ENCODE peak calls at places on chromosomes 7 and 10, in nine cellular contexts. Y is lower lobe of right lung; S is astrocyte of the cerebellum; V is NCI-H345; E is AG08395; U is EL; A is NCI-H1105 treated with DMSO at 0.1 percent for 48 hours; M is NCI-H524; P is activated CD4-positive, alpha-beta T cell treated with anti-CD3 and anti-CD28 coated beads for 48 hours. T is an unnamed sample.

GRCh38 chr10:100516847-100517246 is 2.8 kb downstream of the SEC31B start:
- DNase-seq in Y (no peak), S (no peak), V (no peak), E (no peak), U (peak), A (no peak), M (no peak), P (no peak), T (no peak)

GRCh38 chr10:92242910-92243671 is 47.8 kb downstream of the CPEB3 start:
- DNase-seq in Y (peak), S (peak), V (peak), E (peak), U (no peak), A (peak), M (peak), P (peak), T (peak)

GRCh38 chr7:47327698-47328391 is 254.1 kb downstream of the TNS3 start:
- DNase-seq in Y (peak), S (peak), V (no peak), E (peak), U (peak), A (no peak), M (peak), P (no peak), T (peak)

GRCh38 chr10:24575462-24576002 is 148.2 kb downstream of the ARHGAP21 start:
- DNase-seq in Y (no peak), S (no peak), V (no peak), E (no peak), U (no peak), A (no peak), M (no peak), P (no peak), T (no peak)

GRCh38 chr10:73577788-73578187 is 13.4 kb downstream of the USP54 start:
- DNase-seq in Y (peak), S (peak), V (no peak), E (peak), U (no peak), A (no peak), M (no peak), P (no peak), T (no peak)

GRCh38 chr7:4845740-4846142 is 16.1 kb downstream of the PAPOLB start:
- DNase-seq in Y (no peak), S (no peak), V (no peak), E (peak), U (no peak), A (peak), M (peak), P (no peak), T (no peak)

GRCh38 chr7:7798510-7798909 is 80.1 kb upstream of the RPA3 start:
- DNase-seq in Y (no peak), S (no peak), V (no peak), E (no peak), U (no peak), A (peak), M (no peak), P (no peak), T (no peak)

GRCh38 chr7:70647801-70648491 is 484.0 kb upstream of the GALNT17 start:
- DNase-seq in Y (no peak), S (peak), V (no peak), E (peak), U (peak), A (no peak), M (no peak), P (peak), T (no peak)

GRCh38 chr10:20146004-20146403 is 329.8 kb downstream of the PLXDC2 start:
- DNase-seq in Y (no peak), S (no peak), V (no peak), E (no peak), U (no peak), A (no peak), M (no peak), P (no peak), T (no peak)

GRCh38 chr7:8162181-8162580 is 99.8 kb downstream of the ICA1 start:
- DNase-seq in Y (no peak), S (no peak), V (no peak), E (no peak), U (no peak), A (no peak), M (no peak), P (no peak), T (no peak)

GRCh38 chr10:77274046-77274795 is 363.4 kb downstream of the KCNMA1 start:
- DNase-seq in Y (no peak), S (no peak), V (no peak), E (no peak), U (peak), A (no peak), M (no peak), P (no peak), T (no peak)

GRCh38 chr7:104956753-104957450 is 57.1 kb upstream of the KMT2E start:
- DNase-seq in Y (no peak), S (peak), V (no peak), E (peak), U (peak), A (no peak), M (no peak), P (peak), T (no peak)

GRCh38 chr10:29618341-29619171 is 16.2 kb downstream of the SVIL start:
- DNase-seq in Y (peak), S (no peak), V (peak), E (no peak), U (no peak), A (no peak), M (peak), P (no peak), T (peak)

GRCh38 chr7:116534790-116535189 is 10.0 kb downstream of the CAV1 start:
- DNase-seq in Y (no peak), S (no peak), V (no peak), E (peak), U (peak), A (no peak), M (no peak), P (no peak), T (no peak)

GRCh38 chr7:91243591-91244368 is 20.5 kb upstream of the FZD1 start:
- DNase-seq in Y (no peak), S (no peak), V (no peak), E (peak), U (peak), A (no peak), M (peak), P (no peak), T (no peak)

GRCh38 chr7:110762514-110762913 is 328.4 kb upstream of the LRRN3 start:
- DNase-seq in Y (no peak), S (no peak), V (peak), E (no peak), U (no peak), A (peak), M (no peak), P (no peak), T (no peak)

GRCh38 chr7:108454674-108455523 is 1.3 kb downstream of the NRCAM start:
- DNase-seq in Y (peak), S (peak), V (peak), E (peak), U (peak), A (peak), M (peak), P (peak), T (peak)

GRCh38 chr7:150848561-150849115 is 3.7 kb upstream of the AOC1 start:
- DNase-seq in Y (no peak), S (no peak), V (no peak), E (no peak), U (no peak), A (no peak), M (no peak), P (no peak), T (no peak)

GRCh38 chr7:130971297-130971696 is 237.3 kb upstream of the KLF14 start:
- DNase-seq in Y (no peak), S (no peak), V (no peak), E (no peak), U (no peak), A (no peak), M (no peak), P (peak), T (no peak)

GRCh38 chr10:46541017-46541661 is 15.3 kb downstream of the GPRIN2 start:
- DNase-seq in Y (peak), S (no peak), V (no peak), E (no peak), U (no peak), A (no peak), M (peak), P (peak), T (peak)

GRCh38 chr10:86360657-86361056 is 5.9 kb downstream of the GRID1 start:
- DNase-seq in Y (no peak), S (no peak), V (no peak), E (no peak), U (no peak), A (no peak), M (no peak), P (no peak), T (peak)

GRCh38 chr10:88883443-88883799 is 3.4 kb downstream of the STAMBPL1 start:
- DNase-seq in Y (no peak), S (no peak), V (no peak), E (no peak), U (no peak), A (no peak), M (no peak), P (no peak), T (no peak)

GRCh38 chr10:29160110-29160669 is 128.7 kb upstream of the LYZL1 start:
- DNase-seq in Y (no peak), S (peak), V (no peak), E (peak), U (peak), A (no peak), M (no peak), P (no peak), T (no peak)

GRCh38 chr7:5636914-5637313 is 144.5 kb downstream of the RNF216 start:
- DNase-seq in Y (no peak), S (peak), V (no peak), E (peak), U (peak), A (no peak), M (no peak), P (no peak), T (peak)

GRCh38 chr10:72221278-72221677 is 5.2 kb upstream of the ASCC1 start:
- DNase-seq in Y (no peak), S (no peak), V (no peak), E (no peak), U (no peak), A (no peak), M (no peak), P (no peak), T (no peak)

GRCh38 chr10:50431791-50432190 is 180.5 kb upstream of the ASAH2 start:
- DNase-seq in Y (no peak), S (peak), V (no peak), E (peak), U (no peak), A (no peak), M (no peak), P (peak), T (no peak)

GRCh38 chr10:105743343-105744056 is 1102.4 kb downstream of the SORCS3 start:
- DNase-seq in Y (no peak), S (no peak), V (no peak), E (no peak), U (no peak), A (no peak), M (no peak), P (no peak), T (no peak)